ENCODE peak calls at places on chromosomes 7 and 10, in six cellular contexts. One of them, this sample, is unnamed.

GRCh38 chr7:151057038-151057736 is 510 bp downstream of the CDK5 start:
- DNase-seq in AG10803: no peak
- DNase-seq in ascending aorta: no peak
- DNase-seq in lung: no peak
- DNase-seq in stomach: no peak
- DNase-seq in IMR-90: no peak
- DNase-seq in this sample: no peak

GRCh38 chr10:133018491-133018890 is 69.2 kb upstream of the ADGRA1 start:
- DNase-seq in AG10803: no peak
- DNase-seq in ascending aorta: no peak
- DNase-seq in lung: no peak
- DNase-seq in stomach: no peak
- DNase-seq in IMR-90: no peak
- DNase-seq in this sample: no peak

GRCh38 chr10:67306588-67307205 is 380.9 kb downstream of the LRRTM3 start:
- DNase-seq in AG10803: no peak
- DNase-seq in ascending aorta: no peak
- DNase-seq in lung: no peak
- DNase-seq in stomach: no peak
- DNase-seq in IMR-90: peak; percentile 4
- DNase-seq in this sample: no peak

GRCh38 chr10:111089293-111089692 is 12.5 kb downstream of the ADRA2A start:
- DNase-seq in AG10803: no peak
- DNase-seq in ascending aorta: peak; percentile 24
- DNase-seq in lung: no peak
- DNase-seq in stomach: no peak
- DNase-seq in IMR-90: no peak
- DNase-seq in this sample: no peak

GRCh38 chr10:80664071-80664680 is 126.5 kb downstream of the SH2D4B start:
- DNase-seq in AG10803: peak; percentile 48
- DNase-seq in ascending aorta: peak; percentile 87
- DNase-seq in lung: peak; percentile 84
- DNase-seq in stomach: peak; percentile 77
- DNase-seq in IMR-90: peak; percentile 33
- DNase-seq in this sample: no peak

GRCh38 chr7:23393636-23394035 is 76.7 kb downstream of the IGF2BP3 start:
- DNase-seq in AG10803: no peak
- DNase-seq in ascending aorta: no peak
- DNase-seq in lung: no peak
- DNase-seq in stomach: no peak
- DNase-seq in IMR-90: no peak
- DNase-seq in this sample: no peak

GRCh38 chr10:90319188-90319914 is 538.5 kb downstream of the HTR7 start:
- DNase-seq in AG10803: peak; percentile 43
- DNase-seq in ascending aorta: no peak
- DNase-seq in lung: no peak
- DNase-seq in stomach: no peak
- DNase-seq in IMR-90: peak; percentile 94
- DNase-seq in this sample: peak; percentile 90

GRCh38 chr10:89301231-89301630 is 615 bp upstream of the IFIT2 start:
- DNase-seq in AG10803: peak; percentile 68
- DNase-seq in ascending aorta: no peak
- DNase-seq in lung: peak; percentile 40
- DNase-seq in stomach: no peak
- DNase-seq in IMR-90: peak; percentile 43
- DNase-seq in this sample: no peak

GRCh38 chr7:94928168-94928707 is 20.8 kb downstream of the PPP1R9A start:
- DNase-seq in AG10803: no peak
- DNase-seq in ascending aorta: no peak
- DNase-seq in lung: no peak
- DNase-seq in stomach: no peak
- DNase-seq in IMR-90: no peak
- DNase-seq in this sample: no peak

GRCh38 chr10:76009531-76009930 is 578.1 kb downstream of the LRMDA start:
- DNase-seq in AG10803: no peak
- DNase-seq in ascending aorta: no peak
- DNase-seq in lung: no peak
- DNase-seq in stomach: no peak
- DNase-seq in IMR-90: no peak
- DNase-seq in this sample: no peak

GRCh38 chr10:3310016-3310415 is 137.4 kb upstream of the PITRM1 start:
- DNase-seq in AG10803: no peak
- DNase-seq in ascending aorta: no peak
- DNase-seq in lung: no peak
- DNase-seq in stomach: no peak
- DNase-seq in IMR-90: no peak
- DNase-seq in this sample: no peak

GRCh38 chr10:122176232-122176865 is 94.7 kb upstream of the BTBD16 start:
- DNase-seq in AG10803: no peak
- DNase-seq in ascending aorta: no peak
- DNase-seq in lung: no peak
- DNase-seq in stomach: no peak
- DNase-seq in IMR-90: peak; percentile 59
- DNase-seq in this sample: no peak

GRCh38 chr10:92268763-92269162 is 22.1 kb downstream of the CPEB3 start:
- DNase-seq in AG10803: no peak
- DNase-seq in ascending aorta: no peak
- DNase-seq in lung: no peak
- DNase-seq in stomach: no peak
- DNase-seq in IMR-90: no peak
- DNase-seq in this sample: no peak

GRCh38 chr10:80538481-80539185 is 931 bp downstream of the SH2D4B start:
- DNase-seq in AG10803: no peak
- DNase-seq in ascending aorta: no peak
- DNase-seq in lung: peak; percentile 24
- DNase-seq in stomach: no peak
- DNase-seq in IMR-90: no peak
- DNase-seq in this sample: no peak

GRCh38 chr7:18290223-18290622 is 205.3 kb upstream of the HDAC9 start:
- DNase-seq in AG10803: no peak
- DNase-seq in ascending aorta: no peak
- DNase-seq in lung: no peak
- DNase-seq in stomach: no peak
- DNase-seq in IMR-90: no peak
- DNase-seq in this sample: no peak

GRCh38 chr7:14834888-14835287 is 67.7 kb downstream of the DGKB start:
- DNase-seq in AG10803: no peak
- DNase-seq in ascending aorta: no peak
- DNase-seq in lung: no peak
- DNase-seq in stomach: no peak
- DNase-seq in IMR-90: peak; percentile 44
- DNase-seq in this sample: no peak

GRCh38 chr10:124516181-124516580 is 54.6 kb downstream of the LHPP start:
- DNase-seq in AG10803: no peak
- DNase-seq in ascending aorta: no peak
- DNase-seq in lung: no peak
- DNase-seq in stomach: no peak
- DNase-seq in IMR-90: no peak
- DNase-seq in this sample: no peak

GRCh38 chr7:132825932-132826480 is 249.7 kb upstream of the PLXNA4 start:
- DNase-seq in AG10803: no peak
- DNase-seq in ascending aorta: no peak
- DNase-seq in lung: no peak
- DNase-seq in stomach: no peak
- DNase-seq in IMR-90: no peak
- DNase-seq in this sample: no peak

GRCh38 chr10:72257051-72257892 is 16.5 kb upstream of the DDIT4 start:
- DNase-seq in AG10803: no peak
- DNase-seq in ascending aorta: no peak
- DNase-seq in lung: no peak
- DNase-seq in stomach: no peak
- DNase-seq in IMR-90: no peak
- DNase-seq in this sample: no peak

GRCh38 chr7:104964626-104965236 is 49.3 kb upstream of the KMT2E start:
- DNase-seq in AG10803: no peak
- DNase-seq in ascending aorta: no peak
- DNase-seq in lung: no peak
- DNase-seq in stomach: no peak
- DNase-seq in IMR-90: no peak
- DNase-seq in this sample: no peak

GRCh38 chr10:62092301-62092990 is 176.2 kb downstream of the RTKN2 start:
- DNase-seq in AG10803: no peak
- DNase-seq in ascending aorta: no peak
- DNase-seq in lung: no peak
- DNase-seq in stomach: no peak
- DNase-seq in IMR-90: no peak
- DNase-seq in this sample: no peak

GRCh38 chr7:153006911-153007310 is 247.4 kb downstream of the ACTR3B start:
- DNase-seq in AG10803: no peak
- DNase-seq in ascending aorta: no peak
- DNase-seq in lung: no peak
- DNase-seq in stomach: no peak
- DNase-seq in IMR-90: no peak
- DNase-seq in this sample: no peak

GRCh38 chr10:87504307-87504666 is 406 bp upstream of the MINPP1 start:
- DNase-seq in AG10803: no peak
- DNase-seq in ascending aorta: no peak
- DNase-seq in lung: no peak
- DNase-seq in stomach: no peak
- DNase-seq in IMR-90: no peak
- DNase-seq in this sample: no peak

GRCh38 chr7:7330997-7331396 is 148.7 kb downstream of the C1GALT1 start:
- DNase-seq in AG10803: no peak
- DNase-seq in ascending aorta: no peak
- DNase-seq in lung: no peak
- DNase-seq in stomach: no peak
- DNase-seq in IMR-90: no peak
- DNase-seq in this sample: no peak

GRCh38 chr10:124354411-124355382 is 64.0 kb downstream of the OAT start:
- DNase-seq in AG10803: peak; percentile 48
- DNase-seq in ascending aorta: peak; percentile 76
- DNase-seq in lung: peak; percentile 63
- DNase-seq in stomach: peak; percentile 37
- DNase-seq in IMR-90: peak; percentile 38
- DNase-seq in this sample: no peak

GRCh38 chr10:6781133-6781770 is 201.2 kb upstream of the PRKCQ start:
- DNase-seq in AG10803: no peak
- DNase-seq in ascending aorta: no peak
- DNase-seq in lung: no peak
- DNase-seq in stomach: no peak
- DNase-seq in IMR-90: no peak
- DNase-seq in this sample: no peak

GRCh38 chr7:22231141-22231540 is 125.8 kb downstream of the RAPGEF5 start:
- DNase-seq in AG10803: no peak
- DNase-seq in ascending aorta: no peak
- DNase-seq in lung: no peak
- DNase-seq in stomach: no peak
- DNase-seq in IMR-90: no peak
- DNase-seq in this sample: no peak

GRCh38 chr7:139853576-139854511 is 24.8 kb downstream of the TBXAS1 start:
- DNase-seq in AG10803: peak; percentile 79
- DNase-seq in ascending aorta: peak; percentile 86
- DNase-seq in lung: no peak
- DNase-seq in stomach: peak; percentile 39
- DNase-seq in IMR-90: peak; percentile 83
- DNase-seq in this sample: peak; percentile 88

GRCh38 chr7:15839415-15840100 is 153.1 kb upstream of the MEOX2 start:
- DNase-seq in AG10803: peak; percentile 45
- DNase-seq in ascending aorta: peak; percentile 67
- DNase-seq in lung: peak; percentile 33
- DNase-seq in stomach: no peak
- DNase-seq in IMR-90: no peak
- DNase-seq in this sample: no peak
- H3K4me3 ChIP-seq in AG10803: peak overlapping the region; percentile 51
- H3K4me3 ChIP-seq in ascending aorta: peak overlapping the region; percentile 62
- H3K4me3 ChIP-seq in lung: no peak overlapping the region
- H3K4me3 ChIP-seq in stomach: peak overlapping the region; percentile 0
- H3K4me3 ChIP-seq in IMR-90: peak overlapping the region; percentile 17
- H3K4me3 ChIP-seq in this sample: no peak overlapping the region

GRCh38 chr10:14953452-14954000 is 370 bp downstream of the DCLRE1C start:
- DNase-seq in AG10803: peak; percentile 68
- DNase-seq in ascending aorta: peak; percentile 84
- DNase-seq in lung: peak; percentile 45
- DNase-seq in stomach: peak; percentile 51
- DNase-seq in IMR-90: peak; percentile 67
- DNase-seq in this sample: peak; percentile 10
- TF ChIP-seq CTCF in AG10803: peak; percentile 18
- TF ChIP-seq CTCF in ascending aorta: no peak
- TF ChIP-seq CTCF in lung: no peak
- TF ChIP-seq CTCF in stomach: no peak
- TF ChIP-seq CTCF in IMR-90: peak; percentile 19
- TF ChIP-seq CTCF in this sample: peak; percentile 19

GRCh38 chr7:128020161-128020560 is 11.1 kb downstream of the LRRC4 start:
- DNase-seq in AG10803: no peak
- DNase-seq in ascending aorta: no peak
- DNase-seq in lung: no peak
- DNase-seq in stomach: no peak
- DNase-seq in IMR-90: no peak
- DNase-seq in this sample: no peak

GRCh38 chr7:128021361-128021760 is 9.9 kb downstream of the LRRC4 start:
- DNase-seq in AG10803: no peak
- DNase-seq in ascending aorta: no peak
- DNase-seq in lung: no peak
- DNase-seq in stomach: no peak
- DNase-seq in IMR-90: peak; percentile 57
- DNase-seq in this sample: no peak

GRCh38 chr7:128024154-128024553 is 7.1 kb downstream of the LRRC4 start:
- DNase-seq in AG10803: no peak
- DNase-seq in ascending aorta: no peak
- DNase-seq in lung: no peak
- DNase-seq in stomach: no peak
- DNase-seq in IMR-90: no peak
- DNase-seq in this sample: no peak

GRCh38 chr7:128025380-128025779 is 5.9 kb downstream of the LRRC4 start:
- DNase-seq in AG10803: peak; percentile 34
- DNase-seq in ascending aorta: no peak
- DNase-seq in lung: no peak
- DNase-seq in stomach: no peak
- DNase-seq in IMR-90: peak; percentile 56
- DNase-seq in this sample: peak; percentile 44

GRCh38 chr7:128022631-128023532 is 8.4 kb downstream of the LRRC4 start:
- DNase-seq in AG10803: peak; percentile 81
- DNase-seq in ascending aorta: no peak
- DNase-seq in lung: no peak
- DNase-seq in stomach: no peak
- DNase-seq in IMR-90: peak; percentile 81
- DNase-seq in this sample: no peak
- H3K4me3 ChIP-seq in AG10803: no peak overlapping the region
- H3K4me3 ChIP-seq in ascending aorta: no peak overlapping the region
- H3K4me3 ChIP-seq in lung: no peak overlapping the region
- H3K4me3 ChIP-seq in stomach: no peak overlapping the region
- H3K4me3 ChIP-seq in IMR-90: no peak overlapping the region
- H3K4me3 ChIP-seq in this sample: no peak overlapping the region

DNA sequence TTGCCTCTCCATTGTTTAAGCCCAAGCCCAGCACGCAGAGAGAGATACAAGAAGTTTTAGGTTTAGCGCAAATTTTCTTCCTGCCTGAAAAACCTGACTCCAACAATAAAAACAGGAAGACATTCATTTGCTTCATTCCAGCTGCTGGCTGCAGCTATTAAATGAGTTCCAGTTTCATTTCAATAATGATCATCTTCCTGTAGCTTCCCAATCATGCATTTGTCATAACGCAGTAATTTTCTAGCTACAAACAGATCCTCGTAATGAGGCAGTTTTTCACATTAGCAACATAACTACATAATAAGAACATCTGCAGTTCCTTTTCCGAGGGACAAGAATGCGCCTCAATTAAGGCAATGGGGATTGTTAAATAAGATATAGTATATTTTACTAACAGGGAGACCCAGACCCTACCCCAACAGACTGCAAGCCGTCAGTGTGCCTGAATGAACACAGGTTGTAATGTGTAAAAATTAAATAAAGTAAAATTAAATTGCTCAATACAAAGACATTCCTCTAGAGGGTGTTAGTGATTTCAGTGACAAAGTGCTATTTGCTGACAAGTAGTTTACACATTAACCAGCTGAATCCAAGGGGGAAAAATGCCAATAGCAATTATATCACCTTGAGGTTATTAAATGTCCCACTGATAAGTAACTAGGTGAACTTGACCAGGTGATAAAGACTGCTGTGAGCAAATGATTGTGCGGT is 110.7 kb downstream of the EBF3 start:
- DNase-seq in AG10803: peak; percentile 23
- DNase-seq in ascending aorta: no peak
- DNase-seq in lung: no peak
- DNase-seq in stomach: no peak
- DNase-seq in IMR-90: peak; percentile 1
- DNase-seq in this sample: peak; percentile 0
- TF ChIP-seq CTCF in AG10803: peak; percentile 56
- TF ChIP-seq CTCF in ascending aorta: no peak
- TF ChIP-seq CTCF in lung: no peak
- TF ChIP-seq CTCF in stomach: peak; percentile 39
- TF ChIP-seq CTCF in IMR-90: peak; percentile 26
- TF ChIP-seq CTCF in this sample: peak; percentile 11

This sample was measured in retinal pigment epithelial cell.